ENCODE peak calls at places on chromosomes 11 and 22, in four cellular contexts. S is IMR-90, C is bronchial epithelial cell, B is Calu3. Z is an unnamed sample.
A peak's percentile ranks its signal among the peaks of the same experiment; 100 is the strongest.

GRCh38 chr11:27209562-27210005 is 153.4 kb downstream of the CCDC34 start:
- DNase-seq in B (peak; percentile 81), C (peak; percentile 99), S (peak; percentile 93), Z (no peak)

GRCh38 chr11:107988397-107989158 is 20.1 kb upstream of the CUL5 start:
- DNase-seq in S (no peak), C (peak; percentile 68), B (no peak), Z (no peak)

GRCh38 chr22:37633693-37634504 is 5.6 kb upstream of the SH3BP1 start:
- DNase-seq in B (no peak), S (peak; percentile 92), C (no peak), Z (peak; percentile 84)

GRCh38 chr11:416757-417621 is 2.2 kb upstream of the SIGIRR start:
- DNase-seq in B (peak; percentile 87), C (no peak), S (no peak), Z (peak; percentile 80)

GRCh38 chr11:88886796-88887195 is 179.0 kb downstream of the GRM5 start:
- DNase-seq in B (peak; percentile 30), C (peak; percentile 37), S (peak; percentile 46), Z (peak; percentile 11)

GRCh38 chr11:132414451-132414850 is 1044.0 kb downstream of the NTM start:
- DNase-seq in S (no peak), B (no peak), C (no peak), Z (no peak)

GRCh38 chr22:17576475-17576874 is 13.2 kb downstream of the SLC25A18 start:
- DNase-seq in S (peak; percentile 65), B (peak; percentile 34), C (peak; percentile 100), Z (no peak)

GRCh38 chr22:24592846-24593809 is at the start of gene LRRC75B:
- DNase-seq in C (peak; percentile 59), B (peak; percentile 84), S (peak; percentile 85), Z (peak; percentile 93)

GRCh38 chr11:128328955-128329551 is 258.3 kb downstream of the ETS1 start:
- DNase-seq in C (no peak), B (no peak), S (no peak), Z (no peak)

GRCh38 chr22:24091551-24092420 is 80.7 kb downstream of the CABIN1 start:
- DNase-seq in C (no peak), S (no peak), B (no peak), Z (no peak)

GRCh38 chr11:27100534-27100933 is 59.9 kb downstream of the BBOX1 start:
- DNase-seq in S (no peak), B (no peak), C (peak; percentile 54), Z (no peak)

GRCh38 chr11:60932605-60933346 is 8.5 kb downstream of the TMEM132A start:
- DNase-seq in S (no peak), C (no peak), B (no peak), Z (no peak)

GRCh38 chr11:46718155-46719019 is 626 bp upstream of the F2 start:
- DNase-seq in S (no peak), C (peak; percentile 37), B (peak; percentile 28), Z (peak; percentile 51)

GRCh38 chr11:123531325-123531724 is 101.3 kb downstream of the GRAMD1B start:
- DNase-seq in B (no peak), S (no peak), C (no peak), Z (no peak)

GRCh38 chr11:116452447-116452846 is 320.3 kb downstream of the BUD13 start:
- DNase-seq in S (no peak), B (no peak), C (no peak), Z (no peak)

GRCh38 chr11:898540-899190 is 11.9 kb downstream of the CHID1 start:
- DNase-seq in B (peak; percentile 34), C (no peak), S (no peak), Z (no peak)

GRCh38 chr11:100525635-100526034 is 161.5 kb upstream of the ARHGAP42 start:
- DNase-seq in S (no peak), B (no peak), C (peak; percentile 12), Z (no peak)

GRCh38 chr11:121651267-121651625 is 198.5 kb upstream of the SORL1-AS1 start:
- DNase-seq in C (no peak), S (no peak), B (no peak), Z (no peak)

GRCh38 chr11:18312663-18313420 is 9.1 kb downstream of the HPS5 start:
- DNase-seq in B (peak; percentile 41), C (peak; percentile 82), S (peak; percentile 44), Z (no peak)

GRCh38 chr11:13135385-13136271 is 126.5 kb downstream of the RASSF10 start:
- DNase-seq in S (peak; percentile 90), B (no peak), C (no peak), Z (no peak)

GRCh38 chr11:26229270-26229669 is 102.7 kb upstream of the ANO3 start:
- DNase-seq in C (peak; percentile 98), S (peak; percentile 98), B (no peak), Z (no peak)

DNA sequence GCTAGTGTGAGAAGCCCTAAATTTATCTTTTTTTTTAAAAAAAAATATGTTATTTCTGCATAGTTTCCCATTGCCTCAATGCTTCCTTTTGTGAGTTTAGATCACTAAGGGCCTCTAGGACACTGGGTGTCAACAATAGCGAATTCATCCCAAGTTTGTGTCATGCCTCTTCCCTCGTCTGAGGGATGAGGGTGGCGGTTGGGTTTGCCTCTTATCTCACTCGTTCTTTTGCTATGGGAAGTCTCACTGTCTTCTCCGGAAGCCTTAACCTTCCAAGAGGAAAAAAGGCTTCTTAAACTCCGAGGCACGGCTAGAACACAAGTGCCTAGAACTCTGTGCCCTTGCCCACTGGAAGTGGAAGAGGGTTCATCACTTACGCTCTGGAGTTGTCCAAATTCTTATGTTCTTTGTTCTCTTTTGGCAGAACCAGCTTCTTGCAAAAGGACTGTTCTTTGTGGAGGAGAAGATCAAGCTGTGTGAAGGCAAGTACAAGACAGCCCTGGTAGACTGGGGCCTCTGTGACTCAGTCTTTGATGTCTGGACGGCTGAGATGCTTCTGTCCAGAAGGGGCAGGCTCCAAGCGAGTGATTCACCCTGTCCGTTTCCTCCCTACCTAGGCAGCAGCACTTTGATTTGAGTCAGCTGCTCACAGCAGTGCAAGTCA is 78.5 kb downstream of the TRAF6 start:
- DNase-seq in S (peak; percentile 98), C (peak; percentile 97), B (peak; percentile 30), Z (peak; percentile 57)
- TF ChIP-seq CTCF in S (peak; percentile 32), C (peak; percentile 44), B (no peak), Z (no peak)

GRCh38 chr11:63745304-63746170 is 23.0 kb downstream of the ZFTA start:
- DNase-seq in S (no peak), B (no peak), C (peak; percentile 33), Z (no peak)
- TF ChIP-seq CTCF in S (no peak), B (no peak), C (peak; percentile 24), Z (no peak)

GRCh38 chr11:2436521-2437031 is 7.7 kb downstream of the TRPM5 start:
- DNase-seq in B (no peak), C (no peak), S (no peak), Z (no peak)

GRCh38 chr11:2434506-2435255 is 9.6 kb downstream of the TRPM5 start:
- DNase-seq in C (no peak), S (no peak), B (no peak), Z (no peak)

GRCh38 chr11:2436013-2436520 is 8.2 kb downstream of the TRPM5 start:
- DNase-seq in S (no peak), C (no peak), B (no peak), Z (no peak)

GRCh38 chr11:2434008-2434407 is 10.3 kb downstream of the TRPM5 start:
- DNase-seq in B (no peak), C (no peak), S (no peak), Z (no peak)

GRCh38 chr11:2435288-2436012 is 8.9 kb downstream of the TRPM5 start:
- DNase-seq in B (no peak), S (no peak), C (no peak), Z (no peak)
- TF ChIP-seq CTCF in B (no peak), S (no peak), C (no peak), Z (no peak)

DNA sequence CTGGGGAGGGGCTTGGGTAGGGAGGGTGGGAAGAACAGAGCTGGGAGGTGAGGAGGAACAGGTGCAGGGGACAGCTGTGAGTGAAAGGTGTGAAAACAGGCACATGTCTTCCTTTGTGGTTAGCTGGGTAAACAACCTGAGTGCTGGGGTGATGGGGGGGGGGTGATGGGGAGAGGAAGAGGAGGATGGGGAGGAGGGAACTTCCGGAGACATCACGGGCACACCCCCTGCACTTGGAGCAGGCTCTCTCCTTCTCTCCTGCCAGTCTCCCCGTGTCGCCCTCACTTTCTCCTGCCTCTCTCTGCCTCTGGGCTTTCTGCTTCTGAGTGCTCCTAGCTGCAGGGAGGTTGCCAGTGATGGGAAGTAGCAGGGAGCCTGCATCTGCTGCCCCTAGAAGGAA is 8.8 kb downstream of the CXCR5 start:
- DNase-seq in C (no peak), B (no peak), S (no peak), Z (peak; percentile 58)
- TF ChIP-seq CTCF in C (no peak), B (no peak), S (no peak), Z (no peak)

GRCh38 chr22:44090571-44090905 is 66.4 kb downstream of the PARVB start:
- DNase-seq in S (no peak), C (no peak), B (no peak), Z (no peak)

GRCh38 chr22:44091021-44091721 is 67.1 kb downstream of the PARVB start:
- DNase-seq in B (peak; percentile 11), S (no peak), C (peak; percentile 41), Z (no peak)

GRCh38 chr22:44089717-44090570 is 65.8 kb downstream of the PARVB start:
- DNase-seq in S (no peak), B (no peak), C (no peak), Z (no peak)

GRCh38 chr22:44092636-44093220 is 68.6 kb downstream of the PARVB start:
- DNase-seq in S (no peak), C (no peak), B (no peak), Z (no peak)

GRCh38 chr22:44091751-44092150 is 67.6 kb downstream of the PARVB start:
- DNase-seq in S (no peak), B (no peak), C (no peak), Z (no peak)
- TF ChIP-seq CTCF in S (no peak), B (peak; percentile 6), C (no peak), Z (no peak)